ENCODE peak calls at places on chromosomes 3 and 15, in eight cellular contexts. E is endothelial cell of umbilical vein, Z is mucosa of descending colon, A is K562, B is fibroblast of lung, T is sigmoid colon, S is A549, H is psoas muscle. G is an unnamed sample.

GRCh38 chr3:61560452-61561373 is 658 bp upstream of the PTPRG start:
- DNase-seq in H (peak; percentile 92), A (no peak), Z (peak; percentile 87), T (peak; percentile 92), E (peak; percentile 78), B (peak; percentile 80), S (peak; percentile 57), G (peak; percentile 81)

GRCh38 chr3:25372167-25372566 is 55.9 kb upstream of the RARB start:
- DNase-seq in E (no peak), B (peak; percentile 52), A (no peak), T (no peak), H (no peak), Z (no peak), S (no peak), G (no peak)

GRCh38 chr3:50112462-50112861 is 23.7 kb downstream of the RBM5 start:
- DNase-seq in B (no peak), S (no peak), A (no peak), Z (no peak), H (no peak), E (no peak), T (no peak), G (no peak)

GRCh38 chr3:13812039-13812438 is 67.8 kb downstream of the WNT7A start:
- DNase-seq in E (no peak), B (no peak), H (no peak), A (no peak), S (no peak), Z (no peak), T (no peak), G (no peak)

GRCh38 chr3:60355825-60356224 is 895.4 kb downstream of the FHIT start:
- DNase-seq in A (no peak), Z (no peak), E (no peak), T (no peak), H (no peak), S (no peak), B (no peak), G (no peak)

GRCh38 chr3:126517291-126517951 is at the start of gene UROC1:
- DNase-seq in H (peak; percentile 44), B (no peak), E (no peak), A (no peak), Z (no peak), S (no peak), T (peak; percentile 56), G (no peak)

GRCh38 chr3:135106445-135106844 is 311.4 kb downstream of the EPHB1 start:
- DNase-seq in Z (peak; percentile 78), T (no peak), H (no peak), E (no peak), A (peak; percentile 18), B (peak; percentile 7), S (no peak), G (peak; percentile 75)

GRCh38 chr15:64586259-64586658 is 125.9 kb downstream of the ZNF609 start:
- DNase-seq in T (no peak), S (no peak), Z (no peak), E (no peak), B (no peak), H (no peak), A (no peak), G (no peak)

GRCh38 chr15:52261498-52262242 is 33.9 kb downstream of the MYO5C start:
- DNase-seq in T (peak; percentile 73), H (peak; percentile 63), B (peak; percentile 92), Z (peak; percentile 37), S (peak; percentile 65), A (peak; percentile 7), E (peak; percentile 95), G (peak; percentile 51)

GRCh38 chr15:40244961-40245523 is 6.2 kb downstream of the PAK6 start:
- DNase-seq in A (no peak), B (no peak), T (peak; percentile 40), E (no peak), S (no peak), H (no peak), Z (no peak), G (no peak)

GRCh38 chr3:124769462-124769861 is 39.2 kb downstream of the UMPS start:
- DNase-seq in B (no peak), S (no peak), H (peak; percentile 31), A (no peak), Z (no peak), E (no peak), T (no peak), G (no peak)
- H3K4me1 ChIP-seq in B (peaks cover 21% of the 10 kb centered on the region), S (peaks cover 57% of the 10 kb centered on the region), H (peaks cover 36% of the 10 kb centered on the region), A (peaks cover 5% of the 10 kb centered on the region), Z (no peaks in the 10 kb centered on the region), E (peaks cover 38% of the 10 kb centered on the region), T (peaks cover 53% of the 10 kb centered on the region), G (peaks cover 79% of the 10 kb centered on the region)

DNA sequence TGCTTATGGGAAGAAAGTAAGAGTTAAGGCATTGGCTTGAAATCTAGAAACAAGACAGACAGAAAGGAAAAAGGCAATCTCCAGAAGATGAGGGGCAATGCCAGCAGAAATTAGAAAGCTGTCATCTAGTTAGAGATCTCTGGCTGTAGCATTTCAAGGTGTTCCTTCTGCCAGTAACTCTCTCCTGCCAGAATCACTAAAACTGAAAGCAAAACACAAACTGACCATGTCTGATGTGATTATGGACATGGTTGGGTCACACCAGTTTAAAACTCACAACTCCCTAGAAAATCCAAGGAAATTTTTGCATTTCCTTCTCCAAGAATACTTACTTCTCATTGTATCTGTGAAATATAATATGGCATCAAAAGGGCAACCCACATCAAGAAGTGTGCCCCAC is 82.9 kb downstream of the LDHAL6B start:
- DNase-seq in A (no peak), S (no peak), B (no peak), E (no peak), H (no peak), Z (no peak), T (no peak), G (no peak)
- H3K4me1 ChIP-seq in A (no peaks in the 10 kb centered on the region), S (peaks cover 89% of the 10 kb centered on the region), B (peaks cover 9% of the 10 kb centered on the region), E (peaks cover 22% of the 10 kb centered on the region), H (peaks cover 11% of the 10 kb centered on the region), Z (peaks cover 37% of the 10 kb centered on the region), T (peaks cover 12% of the 10 kb centered on the region), G (peaks cover 6% of the 10 kb centered on the region)

GRCh38 chr3:53581671-53582070 is 87.3 kb downstream of the CACNA1D start:
- DNase-seq in A (no peak), B (peak; percentile 64), H (no peak), Z (no peak), E (no peak), S (no peak), T (no peak), G (no peak)

GRCh38 chr3:53589201-53589600 is 94.8 kb downstream of the CACNA1D start:
- DNase-seq in T (no peak), A (no peak), B (no peak), Z (no peak), E (no peak), S (no peak), H (no peak), G (no peak)

GRCh38 chr3:53583161-53583690 is 88.8 kb downstream of the CACNA1D start:
- DNase-seq in E (no peak), S (no peak), A (no peak), Z (no peak), B (no peak), H (no peak), T (no peak), G (no peak)

GRCh38 chr3:53588122-53588521 is 93.7 kb downstream of the CACNA1D start:
- DNase-seq in S (peak; percentile 18), A (no peak), H (no peak), E (no peak), Z (no peak), T (no peak), B (no peak), G (no peak)

DNA sequence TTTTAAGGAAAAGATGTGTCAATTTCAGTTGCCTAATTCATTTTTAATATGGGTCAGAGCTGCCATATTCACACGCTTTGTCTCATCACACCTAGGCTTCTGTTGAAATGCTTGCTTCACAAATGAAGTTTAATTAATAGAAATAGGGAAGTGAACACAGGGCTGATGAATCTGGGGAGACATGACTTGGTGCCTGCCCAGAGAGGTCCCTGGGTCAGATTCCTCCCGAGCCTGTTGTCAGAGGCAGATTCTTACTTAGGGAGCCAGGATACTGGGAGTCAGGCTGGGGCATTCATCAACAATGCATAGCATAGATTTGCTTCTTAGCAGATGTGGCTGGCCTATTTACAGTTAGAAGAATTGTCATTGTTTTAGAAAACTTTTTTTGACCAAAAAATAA is 90.6 kb downstream of the CACNA1D start:
- DNase-seq in T (no peak), A (no peak), H (no peak), S (no peak), Z (no peak), B (no peak), E (no peak), G (no peak)
- H3K4me1 ChIP-seq in T (no peaks in the 10 kb centered on the region), A (no peaks in the 10 kb centered on the region), H (no peaks in the 10 kb centered on the region), S (peaks cover 16% of the 10 kb centered on the region), Z (no peaks in the 10 kb centered on the region), B (no peaks in the 10 kb centered on the region), E (no peaks in the 10 kb centered on the region), G (no peaks in the 10 kb centered on the region)

GRCh38 chr3:155365178-155365783 is 71.8 kb upstream of the STRIT1 start:
- DNase-seq in B (no peak), S (no peak), Z (no peak), T (no peak), A (no peak), H (no peak), E (no peak), G (no peak)
- H3K4me1 ChIP-seq in B (no peaks in the 10 kb centered on the region), S (no peaks in the 10 kb centered on the region), Z (no peaks in the 10 kb centered on the region), T (no peaks in the 10 kb centered on the region), A (no peaks in the 10 kb centered on the region), H (no peaks in the 10 kb centered on the region), E (no peaks in the 10 kb centered on the region), G (peaks cover 11% of the 10 kb centered on the region)

GRCh38 chr15:63484433-63484832 is 20.0 kb upstream of the USP3 start:
- DNase-seq in B (no peak), Z (no peak), E (no peak), T (no peak), S (no peak), A (no peak), H (no peak), G (no peak)
- H3K4me1 ChIP-seq in B (peaks cover 17% of the 10 kb centered on the region), Z (peaks cover 14% of the 10 kb centered on the region), E (peaks cover 14% of the 10 kb centered on the region), T (peaks cover 16% of the 10 kb centered on the region), S (peaks cover 74% of the 10 kb centered on the region), A (peaks cover 6% of the 10 kb centered on the region), H (no peaks in the 10 kb centered on the region), G (peaks cover 2% of the 10 kb centered on the region)